ENCODE peak calls at places on chromosome 3, in four cellular contexts. J is cardiac fibroblast, N is astrocyte of the cerebellum, T is foreskin fibroblast. D is an unnamed sample.

GRCh38 chr3:136351905-136352304 is 101.8 kb downstream of the PCCB start:
- DNase-seq in T (no peak), N (no peak), J (no peak), D (no peak)

GRCh38 chr3:12405432-12406272 is 78.6 kb upstream of the TSEN2 start:
- DNase-seq in J (peak; percentile 97), T (peak; percentile 36), N (peak; percentile 88), D (peak; percentile 70)

GRCh38 chr3:128554465-128555097 is 61.6 kb upstream of the GATA2 start:
- DNase-seq in N (no peak), J (no peak), T (no peak), D (no peak)

GRCh38 chr3:65356331-65357286 is 668.8 kb upstream of the ADAMTS9 start:
- DNase-seq in N (no peak), T (peak; percentile 21), J (no peak), D (no peak)

GRCh38 chr3:185253645-185254410 is at the start of gene EHHADH:
- DNase-seq in T (peak; percentile 69), J (peak; percentile 76), N (no peak), D (peak; percentile 6)

GRCh38 chr3:43699864-43700263 is 9.1 kb downstream of the ABHD5 start:
- DNase-seq in N (no peak), T (no peak), J (peak; percentile 20), D (no peak)

GRCh38 chr3:13016083-13016725 is 57.0 kb downstream of the IQSEC1 start:
- DNase-seq in J (no peak), T (no peak), N (no peak), D (no peak)

GRCh38 chr3:151852074-151852811 is 21.2 kb upstream of the SUCNR1 start:
- DNase-seq in T (no peak), J (no peak), N (no peak), D (no peak)

GRCh38 chr3:122443090-122443489 is 27.2 kb upstream of the WDR5B start:
- DNase-seq in J (no peak), T (no peak), N (no peak), D (no peak)

DNA sequence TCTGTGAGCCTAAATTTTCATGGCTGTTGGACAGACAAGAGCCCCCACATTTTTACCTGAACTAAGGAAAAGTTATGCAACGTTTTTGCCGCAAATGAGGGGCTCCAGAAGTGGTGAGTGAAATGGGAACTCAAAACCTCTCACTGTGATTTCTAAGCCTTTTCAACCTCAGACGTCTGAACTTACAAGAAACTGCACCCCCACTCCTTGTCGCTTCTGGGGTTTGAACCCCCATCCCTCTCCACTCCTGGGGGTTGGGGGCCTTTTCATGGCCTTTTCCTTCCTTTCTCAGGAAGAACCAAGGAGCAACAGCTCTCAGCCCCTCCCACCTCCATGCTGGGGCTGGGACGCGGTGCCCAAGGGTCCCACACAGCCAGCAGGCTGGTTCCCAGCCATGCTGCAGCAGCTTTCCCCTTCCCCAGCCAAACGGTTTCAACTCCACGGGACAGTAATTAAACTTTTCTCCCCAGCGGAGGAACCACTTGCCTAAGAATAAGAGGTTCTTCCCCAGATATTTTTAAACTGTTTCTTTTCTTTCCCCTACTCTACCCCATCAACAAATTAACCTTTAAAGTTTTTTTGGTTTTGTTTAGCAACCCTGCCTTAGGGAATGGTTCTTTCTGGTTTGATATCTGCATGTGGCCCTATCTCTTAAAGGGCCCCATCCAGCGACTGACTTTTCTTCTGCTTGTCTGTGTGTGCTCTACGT is 387.6 kb upstream of the CBLB start:
- DNase-seq in N (no peak), T (no peak), J (no peak), D (no peak)
- H3K4me3 ChIP-seq in N (no peak overlapping the region), T (no peak overlapping the region), J (no peak overlapping the region), D (no peak overlapping the region)

GRCh38 chr3:37530298-37530697 is 331.4 kb upstream of the CTDSPL start:
- DNase-seq in T (no peak), J (no peak), N (no peak), D (no peak)

GRCh38 chr3:37531071-37531720 is 330.5 kb upstream of the CTDSPL start:
- DNase-seq in T (no peak), J (no peak), N (no peak), D (no peak)

GRCh38 chr3:37534940-37535339 is 326.7 kb upstream of the CTDSPL start:
- DNase-seq in N (no peak), J (no peak), T (no peak), D (no peak)

GRCh38 chr3:37536033-37536432 is 325.6 kb upstream of the CTDSPL start:
- DNase-seq in T (no peak), J (no peak), N (no peak), D (no peak)

DNA sequence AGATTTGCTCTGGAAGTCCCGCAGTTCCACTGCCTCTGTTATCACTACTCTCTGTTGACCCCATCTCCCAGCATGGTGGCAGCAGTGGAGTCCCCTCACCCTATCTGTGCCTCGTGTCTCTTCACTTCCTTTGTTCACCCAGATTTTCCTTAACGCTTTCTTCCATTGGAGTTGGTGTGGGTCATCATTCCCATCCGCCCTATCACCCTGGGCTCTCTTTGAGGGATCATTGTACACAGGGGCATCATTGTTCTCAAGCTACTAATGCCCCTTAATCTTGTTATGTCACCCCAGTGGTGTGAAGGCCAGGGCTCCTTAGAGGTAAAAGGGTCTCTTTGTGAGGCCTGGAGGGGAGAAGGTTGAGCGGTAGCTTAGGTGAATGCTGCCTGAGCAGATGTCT is 329.5 kb upstream of the CTDSPL start:
- DNase-seq in J (no peak), N (no peak), T (no peak), D (no peak)
- H3K4me3 ChIP-seq in J (no peak overlapping the region), N (no peak overlapping the region), T (no peak overlapping the region), D (no peak overlapping the region)

GRCh38 chr3:181512787-181513186 is 198.9 kb upstream of the SOX2 start:
- DNase-seq in J (no peak), T (no peak), N (no peak), D (no peak)

GRCh38 chr3:181510500-181510899 is 201.2 kb upstream of the SOX2 start:
- DNase-seq in N (no peak), J (no peak), T (no peak), D (no peak)
- H3K4me3 ChIP-seq in N (no peak overlapping the region), J (no peak overlapping the region), T (no peak overlapping the region), D (no peak overlapping the region)

GRCh38 chr3:56800373-56801150 is 1.2 kb downstream of the ARHGEF3 start:
- DNase-seq in J (no peak), T (no peak), N (no peak), D (no peak)
- H3K4me3 ChIP-seq in J (peak overlapping the region; percentile 86), T (peak overlapping the region; percentile 62), N (peak overlapping the region; percentile 70), D (peak overlapping the region; percentile 67)

DNA sequence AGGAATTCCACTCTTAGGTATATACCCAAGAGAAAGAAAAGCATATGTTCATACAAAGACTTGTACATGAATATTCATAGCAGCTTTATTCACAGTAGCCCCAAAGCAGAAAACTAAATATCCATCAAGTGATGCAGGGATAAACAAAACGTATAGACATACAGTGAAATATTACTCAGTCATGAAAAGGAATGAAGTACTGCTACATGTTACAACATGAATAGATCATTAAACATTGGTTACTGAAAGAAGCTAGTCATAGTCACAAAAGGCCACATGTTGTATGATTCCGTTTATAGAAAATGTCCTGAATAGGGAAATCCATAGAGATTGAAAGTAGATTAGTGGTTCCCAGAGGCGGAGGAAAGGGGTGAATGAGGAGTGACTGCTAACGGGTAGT is 1.3 kb upstream of the MRAS start:
- DNase-seq in N (no peak), T (no peak), J (no peak), D (no peak)
- H3K4me3 ChIP-seq in N (no peak overlapping the region), T (peak overlapping the region; percentile 65), J (no peak overlapping the region), D (no peak overlapping the region)

DNA sequence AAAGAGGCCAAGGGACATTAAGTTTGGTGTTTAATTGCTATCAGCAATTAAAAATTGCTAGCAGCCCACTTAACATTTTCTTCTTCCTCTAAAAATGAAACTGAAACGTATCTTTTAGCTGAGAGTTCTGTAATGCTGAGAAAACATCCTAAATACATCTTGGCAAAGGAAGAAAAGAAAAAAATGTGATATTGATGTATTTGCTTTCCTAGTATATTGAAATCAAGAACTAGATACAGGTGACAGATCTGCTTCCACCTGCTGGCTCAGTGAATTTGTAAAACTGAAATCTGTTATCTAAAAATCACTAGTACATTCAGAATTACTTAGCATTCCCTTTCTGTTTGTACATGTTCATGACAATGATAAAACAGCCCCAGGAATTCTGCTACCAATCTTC is 283.2 kb downstream of the ZBTB20 start:
- DNase-seq in J (no peak), T (no peak), N (no peak), D (no peak)
- H3K4me3 ChIP-seq in J (no peak overlapping the region), T (no peak overlapping the region), N (no peak overlapping the region), D (no peak overlapping the region)

D was measured in skeletal muscle cell.